ENCODE peak calls at places on chromosomes 13 and 19, in ten cellular contexts. One of them, this sample, is unnamed.

GRCh38 chr13:36718686-36719085 is 44.9 kb downstream of the SERTM1 start:
- DNase-seq in uterus: no peak
- DNase-seq in ovary: no peak
- DNase-seq in A549: peak
- DNase-seq in adrenal gland: peak
- DNase-seq in lower leg skin: no peak
- DNase-seq in heart left ventricle: no peak
- DNase-seq in tibial nerve: no peak
- DNase-seq in transverse colon: no peak
- DNase-seq in erythroblast: no peak
- DNase-seq in this sample: no peak

GRCh38 chr19:47267350-47267759 is 7.3 kb upstream of the INAFM1 start:
- DNase-seq in adrenal gland: no peak
- DNase-seq in heart left ventricle: no peak
- DNase-seq in tibial nerve: no peak
- DNase-seq in lower leg skin: no peak
- DNase-seq in erythroblast: no peak
- DNase-seq in ovary: no peak
- DNase-seq in A549: no peak
- DNase-seq in uterus: no peak
- DNase-seq in transverse colon: no peak
- DNase-seq in this sample: no peak

GRCh38 chr13:21800847-21801616 is 130.2 kb downstream of the FGF9 start:
- DNase-seq in tibial nerve: no peak
- DNase-seq in ovary: no peak
- DNase-seq in lower leg skin: no peak
- DNase-seq in A549: no peak
- DNase-seq in erythroblast: no peak
- DNase-seq in transverse colon: no peak
- DNase-seq in adrenal gland: no peak
- DNase-seq in uterus: no peak
- DNase-seq in heart left ventricle: no peak
- DNase-seq in this sample: peak

GRCh38 chr13:73198888-73199497 is 140.2 kb downstream of the KLF5 start:
- DNase-seq in uterus: no peak
- DNase-seq in adrenal gland: no peak
- DNase-seq in transverse colon: no peak
- DNase-seq in ovary: no peak
- DNase-seq in lower leg skin: no peak
- DNase-seq in A549: no peak
- DNase-seq in tibial nerve: no peak
- DNase-seq in erythroblast: peak
- DNase-seq in heart left ventricle: no peak
- DNase-seq in this sample: no peak

GRCh38 chr13:90933097-90933826 is 414.2 kb upstream of the MIR17HG start:
- DNase-seq in uterus: no peak
- DNase-seq in lower leg skin: no peak
- DNase-seq in ovary: no peak
- DNase-seq in transverse colon: no peak
- DNase-seq in adrenal gland: no peak
- DNase-seq in tibial nerve: no peak
- DNase-seq in erythroblast: no peak
- DNase-seq in heart left ventricle: no peak
- DNase-seq in A549: no peak
- DNase-seq in this sample: no peak

GRCh38 chr19:4115050-4115817 is 8.7 kb downstream of the MAP2K2 start:
- DNase-seq in lower leg skin: no peak
- DNase-seq in ovary: no peak
- DNase-seq in transverse colon: peak
- DNase-seq in adrenal gland: peak
- DNase-seq in erythroblast: no peak
- DNase-seq in A549: no peak
- DNase-seq in heart left ventricle: no peak
- DNase-seq in uterus: no peak
- DNase-seq in tibial nerve: no peak
- DNase-seq in this sample: no peak

GRCh38 chr13:27962128-27962841 is 6.8 kb downstream of the CDX2 start:
- DNase-seq in ovary: no peak
- DNase-seq in transverse colon: peak
- DNase-seq in tibial nerve: no peak
- DNase-seq in uterus: no peak
- DNase-seq in heart left ventricle: no peak
- DNase-seq in erythroblast: no peak
- DNase-seq in lower leg skin: no peak
- DNase-seq in A549: no peak
- DNase-seq in adrenal gland: no peak
- DNase-seq in this sample: no peak

GRCh38 chr19:5621945-5622464 is 571 bp downstream of the SAFB2 start:
- DNase-seq in ovary: peak
- DNase-seq in adrenal gland: peak
- DNase-seq in uterus: peak
- DNase-seq in A549: no peak
- DNase-seq in heart left ventricle: peak
- DNase-seq in tibial nerve: no peak
- DNase-seq in lower leg skin: peak
- DNase-seq in erythroblast: peak
- DNase-seq in transverse colon: peak
- DNase-seq in this sample: no peak

DNA sequence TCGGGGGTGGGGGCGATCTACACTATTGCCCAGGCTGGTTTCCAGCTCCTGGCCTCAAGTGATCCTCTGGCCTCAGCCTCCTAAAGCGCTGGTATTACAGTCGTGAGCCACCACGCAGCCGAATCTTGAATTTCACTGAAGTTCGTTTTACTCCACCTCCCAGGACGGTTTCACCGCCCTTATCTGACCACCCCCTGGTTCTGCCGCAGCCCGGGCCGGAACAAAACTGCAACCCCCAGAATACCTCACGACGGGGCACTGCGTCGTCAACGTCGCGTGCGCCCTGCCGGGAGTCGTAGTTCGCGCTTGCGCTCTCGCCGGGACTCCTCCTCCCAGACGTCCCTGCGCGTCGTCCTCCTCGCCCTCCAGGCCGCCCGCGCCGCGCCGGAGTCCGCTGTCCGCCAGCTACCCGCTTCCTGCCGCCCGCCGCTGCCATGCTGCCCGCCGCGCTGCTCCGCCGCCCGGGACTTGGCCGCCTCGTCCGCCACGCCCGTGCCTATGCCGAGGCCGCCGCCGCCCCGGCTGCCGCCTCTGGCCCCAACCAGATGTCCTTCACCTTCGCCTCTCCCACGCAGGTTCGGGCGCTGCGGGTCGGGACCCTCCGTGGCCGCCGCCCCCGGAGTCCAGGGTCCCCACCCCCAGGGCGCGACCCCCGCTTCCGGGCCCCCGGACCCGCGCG is at the start of gene ATP5F1D:
- DNase-seq in ovary: peak
- DNase-seq in uterus: peak
- DNase-seq in heart left ventricle: peak
- DNase-seq in transverse colon: peak
- DNase-seq in lower leg skin: peak
- DNase-seq in erythroblast: peak
- DNase-seq in adrenal gland: peak
- DNase-seq in A549: peak
- DNase-seq in tibial nerve: peak
- DNase-seq in this sample: peak
- TF ChIP-seq POLR2A in ovary: peak
- TF ChIP-seq POLR2A in uterus: peak
- TF ChIP-seq POLR2A in heart left ventricle: no peak
- TF ChIP-seq POLR2A in transverse colon: no peak
- TF ChIP-seq POLR2A in lower leg skin: no peak
- TF ChIP-seq POLR2A in erythroblast: peak
- TF ChIP-seq POLR2A in adrenal gland: peak
- TF ChIP-seq POLR2A in A549: peak
- TF ChIP-seq POLR2A in tibial nerve: no peak
- TF ChIP-seq POLR2A in this sample: peak

DNA sequence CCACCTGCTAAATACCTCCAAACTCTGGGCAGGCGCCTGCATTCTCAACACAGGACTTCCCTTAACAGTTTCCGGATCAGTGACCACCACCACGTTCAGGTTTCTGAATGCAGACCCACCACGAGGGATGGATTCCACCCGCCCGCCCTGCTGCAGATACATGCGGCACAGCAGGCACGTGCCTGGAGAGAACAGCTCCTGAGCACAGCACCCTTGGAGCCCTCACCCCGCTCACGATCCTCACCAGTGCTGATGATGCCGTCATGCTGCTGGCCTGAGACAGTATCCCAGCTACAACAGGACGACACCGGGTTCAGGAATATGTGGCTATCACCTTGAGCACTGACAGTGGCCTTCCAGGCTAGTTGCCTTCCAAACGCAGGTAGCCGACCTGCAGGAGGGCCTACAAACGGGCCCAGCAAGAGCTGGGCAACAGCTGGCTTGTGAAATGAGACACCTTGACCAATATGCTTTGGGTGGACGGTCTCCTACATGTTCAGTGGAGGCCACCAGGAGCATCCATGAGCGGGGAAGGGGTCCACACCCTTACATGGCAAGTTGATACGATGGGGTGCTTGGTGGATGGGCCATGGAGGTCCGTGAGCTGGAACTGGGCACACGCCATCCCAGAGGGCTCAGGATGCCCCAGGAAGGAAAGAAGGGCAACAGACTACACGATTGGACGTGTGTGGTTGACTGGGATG is 9.9 kb upstream of the QTRT1 start:
- DNase-seq in transverse colon: no peak
- DNase-seq in lower leg skin: no peak
- DNase-seq in heart left ventricle: no peak
- DNase-seq in adrenal gland: no peak
- DNase-seq in tibial nerve: no peak
- DNase-seq in ovary: no peak
- DNase-seq in uterus: no peak
- DNase-seq in A549: no peak
- DNase-seq in erythroblast: no peak
- DNase-seq in this sample: no peak
- TF ChIP-seq POLR2A in transverse colon: no peak
- TF ChIP-seq POLR2A in lower leg skin: no peak
- TF ChIP-seq POLR2A in heart left ventricle: no peak
- TF ChIP-seq POLR2A in adrenal gland: no peak
- TF ChIP-seq POLR2A in tibial nerve: no peak
- TF ChIP-seq POLR2A in ovary: no peak
- TF ChIP-seq POLR2A in uterus: no peak
- TF ChIP-seq POLR2A in A549: no peak
- TF ChIP-seq POLR2A in erythroblast: no peak
- TF ChIP-seq POLR2A in this sample: no peak

GRCh38 chr19:23505738-23506137 is 110.5 kb upstream of the ZNF91 start:
- DNase-seq in ovary: no peak
- DNase-seq in erythroblast: no peak
- DNase-seq in transverse colon: no peak
- DNase-seq in tibial nerve: no peak
- DNase-seq in A549: no peak
- DNase-seq in lower leg skin: no peak
- DNase-seq in adrenal gland: no peak
- DNase-seq in heart left ventricle: no peak
- DNase-seq in uterus: no peak
- DNase-seq in this sample: no peak
- TF ChIP-seq POLR2A in ovary: no peak
- TF ChIP-seq POLR2A in erythroblast: no peak
- TF ChIP-seq POLR2A in transverse colon: no peak
- TF ChIP-seq POLR2A in tibial nerve: no peak
- TF ChIP-seq POLR2A in A549: no peak
- TF ChIP-seq POLR2A in lower leg skin: no peak
- TF ChIP-seq POLR2A in adrenal gland: no peak
- TF ChIP-seq POLR2A in heart left ventricle: no peak
- TF ChIP-seq POLR2A in uterus: no peak
- TF ChIP-seq POLR2A in this sample: no peak

GRCh38 chr19:1849132-1849474 is 820 bp upstream of the REXO1 start:
- DNase-seq in erythroblast: no peak
- DNase-seq in ovary: no peak
- DNase-seq in tibial nerve: no peak
- DNase-seq in adrenal gland: no peak
- DNase-seq in transverse colon: no peak
- DNase-seq in lower leg skin: no peak
- DNase-seq in uterus: no peak
- DNase-seq in A549: no peak
- DNase-seq in heart left ventricle: no peak
- DNase-seq in this sample: no peak
- TF ChIP-seq POLR2A in erythroblast: no peak
- TF ChIP-seq POLR2A in ovary: no peak
- TF ChIP-seq POLR2A in tibial nerve: no peak
- TF ChIP-seq POLR2A in adrenal gland: no peak
- TF ChIP-seq POLR2A in transverse colon: no peak
- TF ChIP-seq POLR2A in lower leg skin: no peak
- TF ChIP-seq POLR2A in uterus: no peak
- TF ChIP-seq POLR2A in A549: no peak
- TF ChIP-seq POLR2A in heart left ventricle: no peak
- TF ChIP-seq POLR2A in this sample: no peak

This sample was measured in IMR-90.